ENCODE peak calls at places on chromosomes 5 and 9, in seven cellular contexts. One of them, this sample, is unnamed.

GRCh38 chr9:84667571-84668203 is 1.8 kb upstream of the NTRK2 start:
- DNase-seq in H1: no peak
- DNase-seq in suprapubic skin: no peak
- DNase-seq in adipocyte: peak; percentile 10
- DNase-seq in fibroblast of mammary gland: peak; percentile 19
- DNase-seq in esophagus squamous epithelium: no peak
- DNase-seq in ovary: peak; percentile 42
- DNase-seq in this sample: peak; percentile 30

GRCh38 chr9:78314953-78315870 is 18.3 kb downstream of the PSAT1 start:
- DNase-seq in H1: no peak
- DNase-seq in suprapubic skin: no peak
- DNase-seq in adipocyte: peak; percentile 53
- DNase-seq in fibroblast of mammary gland: peak; percentile 33
- DNase-seq in esophagus squamous epithelium: no peak
- DNase-seq in ovary: no peak
- DNase-seq in this sample: no peak

GRCh38 chr9:4020038-4020746 is 279.7 kb downstream of the GLIS3 start:
- DNase-seq in H1: no peak
- DNase-seq in suprapubic skin: no peak
- DNase-seq in adipocyte: peak; percentile 15
- DNase-seq in fibroblast of mammary gland: peak; percentile 29
- DNase-seq in esophagus squamous epithelium: no peak
- DNase-seq in ovary: no peak
- DNase-seq in this sample: no peak

GRCh38 chr9:129610473-129611301 is 10.2 kb downstream of the C9orf50 start:
- DNase-seq in H1: no peak
- DNase-seq in suprapubic skin: peak; percentile 89
- DNase-seq in adipocyte: peak; percentile 89
- DNase-seq in fibroblast of mammary gland: no peak
- DNase-seq in esophagus squamous epithelium: no peak
- DNase-seq in ovary: peak; percentile 90
- DNase-seq in this sample: no peak

GRCh38 chr5:15446552-15446951 is 53.4 kb upstream of the FBXL7 start:
- DNase-seq in H1: no peak
- DNase-seq in suprapubic skin: no peak
- DNase-seq in adipocyte: peak; percentile 88
- DNase-seq in fibroblast of mammary gland: peak; percentile 5
- DNase-seq in esophagus squamous epithelium: no peak
- DNase-seq in ovary: no peak
- DNase-seq in this sample: no peak

GRCh38 chr5:130136300-130136699 is 232.0 kb downstream of the CHSY3 start:
- DNase-seq in H1: no peak
- DNase-seq in suprapubic skin: no peak
- DNase-seq in adipocyte: peak; percentile 66
- DNase-seq in fibroblast of mammary gland: peak; percentile 57
- DNase-seq in esophagus squamous epithelium: no peak
- DNase-seq in ovary: no peak
- DNase-seq in this sample: peak; percentile 29

GRCh38 chr9:125785187-125785840 is 38.1 kb downstream of the PBX3 start:
- DNase-seq in H1: no peak
- DNase-seq in suprapubic skin: no peak
- DNase-seq in adipocyte: no peak
- DNase-seq in fibroblast of mammary gland: peak; percentile 59
- DNase-seq in esophagus squamous epithelium: no peak
- DNase-seq in ovary: no peak
- DNase-seq in this sample: no peak

GRCh38 chr9:28365020-28365640 is 791.8 kb upstream of the C9orf72 start:
- DNase-seq in H1: peak; percentile 29
- DNase-seq in suprapubic skin: no peak
- DNase-seq in adipocyte: no peak
- DNase-seq in fibroblast of mammary gland: peak; percentile 8
- DNase-seq in esophagus squamous epithelium: no peak
- DNase-seq in ovary: no peak
- DNase-seq in this sample: no peak

GRCh38 chr5:54311178-54311811 is 922 bp upstream of the ARL15 start:
- DNase-seq in H1: no peak
- DNase-seq in suprapubic skin: no peak
- DNase-seq in adipocyte: peak; percentile 68
- DNase-seq in fibroblast of mammary gland: peak; percentile 33
- DNase-seq in esophagus squamous epithelium: no peak
- DNase-seq in ovary: no peak
- DNase-seq in this sample: no peak

GRCh38 chr9:89996106-89996505 is 391.3 kb downstream of the GADD45G start:
- DNase-seq in H1: no peak
- DNase-seq in suprapubic skin: no peak
- DNase-seq in adipocyte: no peak
- DNase-seq in fibroblast of mammary gland: no peak
- DNase-seq in esophagus squamous epithelium: no peak
- DNase-seq in ovary: no peak
- DNase-seq in this sample: no peak

GRCh38 chr5:73339165-73339564 is 109.4 kb downstream of the FOXD1 start:
- DNase-seq in H1: no peak
- DNase-seq in suprapubic skin: no peak
- DNase-seq in adipocyte: no peak
- DNase-seq in fibroblast of mammary gland: no peak
- DNase-seq in esophagus squamous epithelium: no peak
- DNase-seq in ovary: no peak
- DNase-seq in this sample: no peak

GRCh38 chr5:18807256-18808193 is 1173.3 kb downstream of the TAF11L14 start:
- DNase-seq in H1: no peak
- DNase-seq in suprapubic skin: no peak
- DNase-seq in adipocyte: no peak
- DNase-seq in fibroblast of mammary gland: no peak
- DNase-seq in esophagus squamous epithelium: no peak
- DNase-seq in ovary: no peak
- DNase-seq in this sample: no peak

GRCh38 chr9:136784249-136784996 is 6.7 kb upstream of the TMEM141 start:
- DNase-seq in H1: no peak
- DNase-seq in suprapubic skin: no peak
- DNase-seq in adipocyte: peak; percentile 76
- DNase-seq in fibroblast of mammary gland: peak; percentile 37
- DNase-seq in esophagus squamous epithelium: no peak
- DNase-seq in ovary: no peak
- DNase-seq in this sample: no peak

GRCh38 chr5:147327421-147327820 is 92.6 kb downstream of the STK32A start:
- DNase-seq in H1: no peak
- DNase-seq in suprapubic skin: no peak
- DNase-seq in adipocyte: no peak
- DNase-seq in fibroblast of mammary gland: no peak
- DNase-seq in esophagus squamous epithelium: no peak
- DNase-seq in ovary: no peak
- DNase-seq in this sample: no peak

GRCh38 chr5:140108093-140109049 is 5.5 kb upstream of the PURA start:
- DNase-seq in H1: no peak
- DNase-seq in suprapubic skin: peak; percentile 71
- DNase-seq in adipocyte: peak; percentile 56
- DNase-seq in fibroblast of mammary gland: no peak
- DNase-seq in esophagus squamous epithelium: no peak
- DNase-seq in ovary: peak; percentile 53
- DNase-seq in this sample: peak; percentile 24

GRCh38 chr9:125650271-125650737 is 56.7 kb downstream of the MAPKAP1 start:
- DNase-seq in H1: no peak
- DNase-seq in suprapubic skin: no peak
- DNase-seq in adipocyte: peak; percentile 36
- DNase-seq in fibroblast of mammary gland: peak; percentile 75
- DNase-seq in esophagus squamous epithelium: no peak
- DNase-seq in ovary: no peak
- DNase-seq in this sample: no peak

GRCh38 chr5:178121450-178122276 is 8.3 kb downstream of the N4BP3 start:
- DNase-seq in H1: no peak
- DNase-seq in suprapubic skin: no peak
- DNase-seq in adipocyte: no peak
- DNase-seq in fibroblast of mammary gland: peak; percentile 28
- DNase-seq in esophagus squamous epithelium: no peak
- DNase-seq in ovary: peak; percentile 57
- DNase-seq in this sample: no peak

GRCh38 chr9:121765021-121765950 is 113.9 kb downstream of the DAB2IP start:
- DNase-seq in H1: no peak
- DNase-seq in suprapubic skin: no peak
- DNase-seq in adipocyte: peak; percentile 35
- DNase-seq in fibroblast of mammary gland: peak; percentile 59
- DNase-seq in esophagus squamous epithelium: no peak
- DNase-seq in ovary: peak; percentile 85
- DNase-seq in this sample: no peak

GRCh38 chr5:160831801-160832200 is 20.2 kb downstream of the ATP10B start:
- DNase-seq in H1: no peak
- DNase-seq in suprapubic skin: no peak
- DNase-seq in adipocyte: no peak
- DNase-seq in fibroblast of mammary gland: no peak
- DNase-seq in esophagus squamous epithelium: no peak
- DNase-seq in ovary: no peak
- DNase-seq in this sample: no peak

GRCh38 chr5:158752656-158752973 is 347.1 kb downstream of the EBF1 start:
- DNase-seq in H1: no peak
- DNase-seq in suprapubic skin: no peak
- DNase-seq in adipocyte: no peak
- DNase-seq in fibroblast of mammary gland: no peak
- DNase-seq in esophagus squamous epithelium: no peak
- DNase-seq in ovary: no peak
- DNase-seq in this sample: no peak
- H3K4me3 ChIP-seq in H1: no peak overlapping the region
- H3K4me3 ChIP-seq in suprapubic skin: no peak overlapping the region
- H3K4me3 ChIP-seq in adipocyte: peak overlapping the region; percentile 59
- H3K4me3 ChIP-seq in fibroblast of mammary gland: no peak overlapping the region
- H3K4me3 ChIP-seq in esophagus squamous epithelium: no peak overlapping the region
- H3K4me3 ChIP-seq in ovary: no peak overlapping the region
- H3K4me3 ChIP-seq in this sample: no peak overlapping the region

DNA sequence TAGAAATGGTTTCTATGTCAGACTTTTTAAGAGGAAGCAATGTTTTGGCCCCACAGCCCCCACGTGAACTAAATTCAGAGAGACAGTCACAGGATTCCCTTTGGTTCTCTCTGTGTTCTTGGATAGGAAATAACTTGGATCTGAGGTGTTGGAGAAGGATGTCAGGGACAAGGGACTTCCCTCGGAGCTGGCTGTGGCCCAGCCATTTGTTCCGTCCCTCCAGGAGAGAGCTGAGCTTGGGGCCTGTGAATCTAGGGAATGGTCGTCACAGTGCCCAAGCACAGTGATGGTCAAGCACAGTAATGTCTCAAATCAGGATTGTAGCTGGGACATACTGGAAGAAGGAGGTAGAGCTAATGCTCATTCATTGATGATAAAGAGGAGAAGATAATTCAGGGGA is 2.0 kb downstream of the C7 start:
- DNase-seq in H1: no peak
- DNase-seq in suprapubic skin: no peak
- DNase-seq in adipocyte: no peak
- DNase-seq in fibroblast of mammary gland: no peak
- DNase-seq in esophagus squamous epithelium: no peak
- DNase-seq in ovary: no peak
- DNase-seq in this sample: no peak
- H3K4me3 ChIP-seq in H1: no peak overlapping the region
- H3K4me3 ChIP-seq in suprapubic skin: no peak overlapping the region
- H3K4me3 ChIP-seq in adipocyte: peak overlapping the region; percentile 31
- H3K4me3 ChIP-seq in fibroblast of mammary gland: no peak overlapping the region
- H3K4me3 ChIP-seq in esophagus squamous epithelium: peak overlapping the region; percentile 54
- H3K4me3 ChIP-seq in ovary: peak overlapping the region; percentile 29
- H3K4me3 ChIP-seq in this sample: no peak overlapping the region

GRCh38 chr9:99855467-99856176 is 33.9 kb downstream of the NR4A3 start:
- DNase-seq in H1: no peak
- DNase-seq in suprapubic skin: no peak
- DNase-seq in adipocyte: no peak
- DNase-seq in fibroblast of mammary gland: no peak
- DNase-seq in esophagus squamous epithelium: no peak
- DNase-seq in ovary: no peak
- DNase-seq in this sample: no peak

GRCh38 chr9:99848447-99848846 is 26.8 kb downstream of the NR4A3 start:
- DNase-seq in H1: no peak
- DNase-seq in suprapubic skin: no peak
- DNase-seq in adipocyte: no peak
- DNase-seq in fibroblast of mammary gland: no peak
- DNase-seq in esophagus squamous epithelium: no peak
- DNase-seq in ovary: no peak
- DNase-seq in this sample: no peak

GRCh38 chr9:99852617-99853016 is 30.9 kb downstream of the NR4A3 start:
- DNase-seq in H1: no peak
- DNase-seq in suprapubic skin: no peak
- DNase-seq in adipocyte: no peak
- DNase-seq in fibroblast of mammary gland: no peak
- DNase-seq in esophagus squamous epithelium: no peak
- DNase-seq in ovary: no peak
- DNase-seq in this sample: no peak

GRCh38 chr9:99851028-99851822 is 29.5 kb downstream of the NR4A3 start:
- DNase-seq in H1: no peak
- DNase-seq in suprapubic skin: no peak
- DNase-seq in adipocyte: no peak
- DNase-seq in fibroblast of mammary gland: no peak
- DNase-seq in esophagus squamous epithelium: no peak
- DNase-seq in ovary: no peak
- DNase-seq in this sample: no peak
- H3K4me3 ChIP-seq in H1: no peak overlapping the region
- H3K4me3 ChIP-seq in suprapubic skin: no peak overlapping the region
- H3K4me3 ChIP-seq in adipocyte: no peak overlapping the region
- H3K4me3 ChIP-seq in fibroblast of mammary gland: no peak overlapping the region
- H3K4me3 ChIP-seq in esophagus squamous epithelium: no peak overlapping the region
- H3K4me3 ChIP-seq in ovary: no peak overlapping the region
- H3K4me3 ChIP-seq in this sample: no peak overlapping the region

DNA sequence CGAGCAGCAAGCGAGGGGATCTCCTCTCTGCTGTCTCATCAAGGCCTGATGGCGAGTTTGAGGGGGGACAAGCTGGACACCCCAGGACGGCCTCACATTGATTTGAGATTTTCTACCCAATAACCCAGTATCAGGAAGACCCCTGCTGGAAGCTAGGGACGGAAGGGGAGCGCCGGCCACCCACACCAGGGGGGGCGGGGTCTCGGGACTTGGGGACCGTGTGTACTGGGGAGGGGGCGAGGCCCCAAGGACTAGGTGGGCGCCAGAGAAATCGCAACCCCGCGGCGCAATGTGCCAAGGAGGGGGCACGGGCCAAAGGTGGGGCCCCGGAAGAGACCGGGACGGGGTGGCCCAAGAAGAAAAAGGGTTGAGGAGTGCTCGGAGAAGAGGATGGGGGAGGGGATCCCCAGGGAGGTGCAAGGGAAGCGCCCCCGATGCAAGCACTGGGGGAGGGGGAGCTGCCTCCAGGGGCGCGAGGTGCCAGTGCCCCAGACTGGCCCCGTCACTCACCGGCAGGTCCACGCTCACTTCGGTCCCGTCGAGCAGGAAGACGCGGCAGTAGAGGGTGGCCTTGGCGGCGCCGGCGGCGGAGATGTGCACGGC is 1.1 kb downstream of the EPB41L4B start:
- DNase-seq in H1: no peak
- DNase-seq in suprapubic skin: no peak
- DNase-seq in adipocyte: no peak
- DNase-seq in fibroblast of mammary gland: no peak
- DNase-seq in esophagus squamous epithelium: no peak
- DNase-seq in ovary: peak; percentile 66
- DNase-seq in this sample: no peak
- H3K4me3 ChIP-seq in H1: peak overlapping the region; percentile 81
- H3K4me3 ChIP-seq in suprapubic skin: peak overlapping the region; percentile 61
- H3K4me3 ChIP-seq in adipocyte: peak overlapping the region; percentile 70
- H3K4me3 ChIP-seq in fibroblast of mammary gland: no peak overlapping the region
- H3K4me3 ChIP-seq in esophagus squamous epithelium: peak overlapping the region; percentile 72
- H3K4me3 ChIP-seq in ovary: peak overlapping the region; percentile 36
- H3K4me3 ChIP-seq in this sample: no peak overlapping the region

GRCh38 chr5:141343242-141343952 is at the start of gene PCDHGA3:
- DNase-seq in H1: no peak
- DNase-seq in suprapubic skin: no peak
- DNase-seq in adipocyte: peak; percentile 24
- DNase-seq in fibroblast of mammary gland: peak; percentile 75
- DNase-seq in esophagus squamous epithelium: no peak
- DNase-seq in ovary: no peak
- DNase-seq in this sample: no peak
- H3K4me3 ChIP-seq in H1: no peak within 1 kb of the TSS
- H3K4me3 ChIP-seq in suprapubic skin: peak within 1 kb of the TSS; percentile 17
- H3K4me3 ChIP-seq in adipocyte: peak within 1 kb of the TSS; percentile 79
- H3K4me3 ChIP-seq in fibroblast of mammary gland: peak within 1 kb of the TSS; percentile 14
- H3K4me3 ChIP-seq in esophagus squamous epithelium: peak within 1 kb of the TSS; percentile 31
- H3K4me3 ChIP-seq in ovary: peak within 1 kb of the TSS; percentile 8
- H3K4me3 ChIP-seq in this sample: no peak within 1 kb of the TSS

This sample was measured in lower leg skin.